ENCODE peak calls at places on chromosomes 5 and 9, in four cellular contexts. C, J, A and K are unnamed samples.

GRCh38 chr5:15757103-15757502 is 257.1 kb downstream of the FBXL7 start:
- DNase-seq in C (no peak), J (peak), A (no peak), K (peak)

GRCh38 chr5:64625678-64626077 is 64.6 kb upstream of the SHISAL2B start:
- DNase-seq in C (no peak), J (peak), A (no peak), K (peak)

GRCh38 chr5:133321833-133322420 is 270.1 kb downstream of the HSPA4 start:
- DNase-seq in C (no peak), J (no peak), A (no peak), K (no peak)

GRCh38 chr5:91383956-91384300 is 811 bp upstream of the ARRDC3 start:
- DNase-seq in C (no peak), J (no peak), A (no peak), K (peak)

GRCh38 chr5:171309526-171310333 is 682 bp downstream of the TLX3 start:
- DNase-seq in C (peak), J (no peak), A (no peak), K (no peak)

GRCh38 chr5:53448851-53449250 is 31.6 kb upstream of the FST start:
- DNase-seq in C (no peak), J (no peak), A (no peak), K (no peak)

GRCh38 chr5:89087551-89088318 is 204.8 kb upstream of the MEF2C start:
- DNase-seq in C (no peak), J (no peak), A (no peak), K (no peak)

GRCh38 chr5:173657745-173658422 is 41.4 kb upstream of the BOD1 start:
- DNase-seq in C (no peak), J (no peak), A (no peak), K (no peak)

GRCh38 chr9:124511426-124511840 is 4.2 kb upstream of the NR5A1 start:
- DNase-seq in C (no peak), J (no peak), A (no peak), K (no peak)

GRCh38 chr5:124996023-124996763 is 249.8 kb upstream of the ZNF608 start:
- DNase-seq in C (no peak), J (peak), A (no peak), K (no peak)

GRCh38 chr5:139178948-139179347 is 19.2 kb downstream of the SIL1 start:
- DNase-seq in C (no peak), J (peak), A (no peak), K (peak)

GRCh38 chr5:107675201-107675600 is 4.5 kb upstream of the EFNA5 start:
- DNase-seq in C (no peak), J (no peak), A (no peak), K (no peak)

GRCh38 chr5:119355636-119356383 is at the start of gene TNFAIP8:
- DNase-seq in C (peak), J (peak), A (no peak), K (peak)

GRCh38 chr5:21844960-21845359 is 1008.2 kb downstream of the CDH12 start:
- DNase-seq in C (no peak), J (no peak), A (no peak), K (no peak)

GRCh38 chr5:138179277-138179857 is 455 bp downstream of the KIF20A start:
- DNase-seq in C (no peak), J (no peak), A (no peak), K (peak)

GRCh38 chr5:83102581-83102980 is 25.2 kb downstream of the XRCC4 start:
- DNase-seq in C (no peak), J (peak), A (no peak), K (no peak)

GRCh38 chr5:151812757-151813309 is 41.1 kb downstream of the G3BP1 start:
- DNase-seq in C (no peak), J (peak), A (no peak), K (peak)

GRCh38 chr9:121267689-121268597 is at the start of gene GSN:
- DNase-seq in C (peak), J (peak), A (no peak), K (peak)

GRCh38 chr5:12876541-12877298 is 972.5 kb upstream of the CTNND2 start:
- DNase-seq in C (no peak), J (no peak), A (no peak), K (no peak)

GRCh38 chr5:9198399-9198798 is 347.5 kb downstream of the SEMA5A start:
- DNase-seq in C (no peak), J (peak), A (no peak), K (peak)

GRCh38 chr5:174692982-174693422 is 31.4 kb upstream of the MSX2 start:
- DNase-seq in C (no peak), J (no peak), A (no peak), K (no peak)

GRCh38 chr9:115845648-115846312 is 307.8 kb upstream of the PAPPA start:
- DNase-seq in C (no peak), J (peak), A (no peak), K (peak)

GRCh38 chr9:37650873-37651768 is at the start of gene FRMPD1:
- DNase-seq in C (peak), J (peak), A (no peak), K (peak)

GRCh38 chr9:21854594-21854993 is 52.2 kb downstream of the MTAP start:
- DNase-seq in C (no peak), J (peak), A (peak), K (peak)

GRCh38 chr5:171207256-171207866 is 101.7 kb upstream of the TLX3 start:
- DNase-seq in C (no peak), J (peak), A (no peak), K (peak)

GRCh38 chr5:143521891-143522290 is 118.4 kb upstream of the NR3C1 start:
- DNase-seq in C (no peak), J (no peak), A (no peak), K (no peak)

GRCh38 chr9:109880276-109881169 is 100.5 kb downstream of the PALM2AKAP2 start:
- DNase-seq in C (no peak), J (peak), A (no peak), K (no peak)

GRCh38 chr5:180395540-180396274 is 42.6 kb upstream of the GFPT2 start:
- DNase-seq in C (peak), J (no peak), A (no peak), K (no peak)

GRCh38 chr5:137336161-137336560 is 163.0 kb downstream of the SPOCK1 start:
- DNase-seq in C (no peak), J (no peak), A (no peak), K (no peak)

GRCh38 chr9:106503759-106504158 is 359.2 kb upstream of the ZNF462 start:
- DNase-seq in C (no peak), J (no peak), A (no peak), K (no peak)

GRCh38 chr9:95877984-95878383 is 2.5 kb downstream of the ERCC6L2 start:
- DNase-seq in C (no peak), J (no peak), A (no peak), K (no peak)

GRCh38 chr9:84673806-84674205 is 4.3 kb downstream of the NTRK2 start:
- DNase-seq in C (no peak), J (no peak), A (no peak), K (no peak)

GRCh38 chr5:9447691-9448090 is 98.2 kb downstream of the SEMA5A start:
- DNase-seq in C (no peak), J (peak), A (no peak), K (peak)

GRCh38 chr5:157603333-157604190 is 28.0 kb upstream of the ADAM19 start:
- DNase-seq in C (no peak), J (peak), A (peak), K (peak)

GRCh38 chr9:80146466-80146865 is 574.7 kb downstream of the TLE4 start:
- DNase-seq in C (no peak), J (peak), A (no peak), K (peak)

GRCh38 chr5:109399092-109399759 is 10.5 kb downstream of the PJA2 start:
- DNase-seq in C (no peak), J (peak), A (no peak), K (no peak)

GRCh38 chr5:109256486-109256885 is 153.3 kb downstream of the PJA2 start:
- DNase-seq in C (no peak), J (no peak), A (no peak), K (no peak)

GRCh38 chr9:119968837-119969707 is 599.8 kb upstream of the BRINP1 start:
- DNase-seq in C (peak), J (peak), A (peak), K (peak)

GRCh38 chr9:19286634-19287188 is 56.2 kb downstream of the DENND4C start:
- DNase-seq in C (no peak), J (peak), A (no peak), K (peak)

GRCh38 chr9:124733964-124734740 is 37.0 kb downstream of the NR6A1 start:
- DNase-seq in C (no peak), J (no peak), A (no peak), K (no peak)

DNA sequence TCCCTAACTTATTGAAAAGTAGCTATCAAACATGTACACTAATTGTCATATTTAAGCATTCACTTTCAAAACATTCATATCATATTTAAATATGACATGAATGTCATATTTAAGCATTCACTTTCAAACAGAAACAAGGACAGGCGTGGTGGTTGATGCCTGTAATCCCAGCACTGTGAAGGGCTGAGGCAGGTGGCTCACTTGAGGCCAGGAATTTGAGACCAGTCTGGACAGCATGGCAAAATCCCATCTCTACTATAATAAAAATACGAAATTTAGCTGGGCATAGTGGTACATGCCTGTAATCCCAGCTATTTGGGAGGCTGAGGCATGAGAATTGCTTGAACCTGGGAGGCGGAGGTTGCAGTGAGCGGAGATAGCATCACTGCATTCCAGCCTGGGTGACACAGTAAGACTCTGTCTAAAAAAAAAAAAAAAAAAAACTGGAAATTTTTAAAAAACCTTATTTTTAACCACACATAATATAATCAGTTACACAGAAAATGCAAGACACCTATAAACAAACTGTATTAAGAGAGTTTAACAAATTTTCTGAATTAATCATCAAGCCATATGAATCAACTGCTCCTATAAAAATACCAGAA is 88.1 kb downstream of the LPAR1 start:
- DNase-seq in C (no peak), J (peak), A (no peak), K (no peak)
- H3K4me3 ChIP-seq in C (no peak), J (no peak), A (no peak), K (no peak)

GRCh38 chr5:159095882-159096554 is 3.7 kb downstream of the EBF1 start:
- DNase-seq in C (no peak), J (no peak), A (no peak), K (no peak)
- H3K4me3 ChIP-seq in C (peak), J (no peak), A (no peak), K (peak)

DNA sequence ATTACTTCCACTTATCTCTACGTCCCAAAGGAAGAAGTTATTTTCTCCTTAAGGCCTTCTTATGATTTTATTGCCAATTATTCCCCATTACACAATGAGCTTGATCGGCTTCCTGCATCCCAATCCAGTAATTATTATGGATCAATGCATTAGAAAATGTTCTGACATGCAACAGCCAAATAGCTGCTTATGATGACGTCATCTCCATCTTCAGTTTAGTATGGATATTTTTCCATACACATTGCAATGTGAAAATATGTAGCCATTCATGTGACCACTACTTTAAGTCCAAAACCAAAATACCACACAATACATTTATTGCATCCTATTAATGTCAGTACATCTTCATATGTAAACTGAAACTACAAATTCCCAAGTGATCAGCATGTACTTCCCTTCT is 555.5 kb downstream of the MAT2B start:
- DNase-seq in C (no peak), J (no peak), A (no peak), K (no peak)
- H3K4me3 ChIP-seq in C (no peak), J (no peak), A (no peak), K (no peak)

GRCh38 chr9:129459550-129460322 is 161.2 kb downstream of the C9orf50 start:
- DNase-seq in C (no peak), J (no peak), A (no peak), K (no peak)
- H3K4me3 ChIP-seq in C (no peak), J (no peak), A (no peak), K (no peak)

GRCh38 chr5:172450453-172450852 is 3.9 kb downstream of the SH3PXD2B start:
- DNase-seq in C (no peak), J (no peak), A (peak), K (no peak)
- H3K4me3 ChIP-seq in C (no peak), J (no peak), A (no peak), K (no peak)

GRCh38 chr9:131335356-131335755 is 45.8 kb downstream of the PLPP7 start:
- DNase-seq in C (no peak), J (no peak), A (no peak), K (no peak)
- H3K4me3 ChIP-seq in C (no peak), J (no peak), A (no peak), K (no peak)

GRCh38 chr9:137621131-137621757 is 2.4 kb downstream of the EHMT1 start:
- DNase-seq in C (no peak), J (no peak), A (no peak), K (peak)
- H3K4me3 ChIP-seq in C (no peak), J (no peak), A (no peak), K (no peak)

GRCh38 chr5:20615888-20616563 is 628.0 kb upstream of the CDH18 start:
- DNase-seq in C (no peak), J (no peak), A (no peak), K (no peak)
- H3K4me3 ChIP-seq in C (no peak), J (no peak), A (no peak), K (no peak)

GRCh38 chr5:73137575-73138530 is 17.5 kb downstream of the TMEM171 start:
- DNase-seq in C (no peak), J (no peak), A (no peak), K (no peak)
- H3K4me3 ChIP-seq in C (no peak), J (no peak), A (no peak), K (no peak)